ENCODE peak calls at places on chromosomes 6 and 20, in seven cellular contexts. N, J, U, Q, T, F and Y are unnamed samples.

GRCh38 chr20:46962452-46963195 is 68.0 kb downstream of the EYA2 start:
- DNase-seq in T (no peak), N (no peak), F (no peak), Q (no peak), U (no peak), J (no peak), Y (no peak)

GRCh38 chr6:145898376-145898775 is 65.8 kb downstream of the SHPRH start:
- DNase-seq in U (no peak), N (no peak), T (no peak), J (no peak), Q (no peak), F (no peak), Y (no peak)

GRCh38 chr20:21322921-21323321 is 19.8 kb downstream of the XRN2 start:
- DNase-seq in T (no peak), U (no peak), Q (no peak), J (no peak), F (no peak), N (no peak), Y (no peak)

GRCh38 chr20:21136015-21136732 is 10.3 kb downstream of the KIZ start:
- DNase-seq in T (no peak), U (no peak), N (no peak), Q (no peak), J (no peak), F (no peak), Y (no peak)

GRCh38 chr6:6960571-6961251 is 147.1 kb upstream of the RREB1 start:
- DNase-seq in U (no peak), J (no peak), F (no peak), N (no peak), T (no peak), Q (no peak), Y (no peak)

GRCh38 chr6:161536141-161536735 is 262.4 kb upstream of the AGPAT4 start:
- DNase-seq in T (no peak), N (no peak), J (peak; percentile 9), U (no peak), Q (no peak), F (no peak), Y (no peak)

GRCh38 chr6:107421696-107422256 is 37.6 kb downstream of the PDSS2 start:
- DNase-seq in F (no peak), Q (no peak), T (no peak), J (no peak), U (no peak), N (no peak), Y (no peak)

GRCh38 chr6:156589281-156589680 is 187.9 kb upstream of the ARID1B start:
- DNase-seq in T (no peak), N (no peak), Q (no peak), U (no peak), J (no peak), F (no peak), Y (peak; percentile 82)

GRCh38 chr6:154996841-154997311 is 1.8 kb downstream of the TIAM2 start:
- DNase-seq in F (no peak), T (no peak), U (no peak), N (peak; percentile 63), Q (no peak), J (peak; percentile 47), Y (no peak)

GRCh38 chr6:154993026-154993425 is 2.1 kb upstream of the TIAM2 start:
- DNase-seq in N (no peak), F (no peak), Q (no peak), T (no peak), J (no peak), U (no peak), Y (no peak)

GRCh38 chr6:154994881-154995240 is 254 bp upstream of the TIAM2 start:
- DNase-seq in T (no peak), U (no peak), J (no peak), Q (no peak), F (no peak), N (no peak), Y (no peak)

GRCh38 chr6:154993710-154994109 is 1.4 kb upstream of the TIAM2 start:
- DNase-seq in F (no peak), U (no peak), Q (no peak), N (no peak), J (no peak), T (no peak), Y (no peak)

GRCh38 chr6:154995241-154996162 is at the start of gene TIAM2:
- DNase-seq in F (no peak), Q (no peak), J (peak; percentile 87), N (peak; percentile 32), U (no peak), T (no peak), Y (peak; percentile 61)
- H3K27me3 ChIP-seq in F (peaks cover 30% of the 10 kb centered on the region), Q (no peaks in the 10 kb centered on the region), J (peaks cover 26% of the 10 kb centered on the region), N (no peaks in the 10 kb centered on the region), U (no peaks in the 10 kb centered on the region), T (no peaks in the 10 kb centered on the region), Y (no peaks in the 10 kb centered on the region)

GRCh38 chr20:38130687-38131587 is 34.1 kb downstream of the TGM2 start:
- DNase-seq in Q (no peak), T (no peak), U (no peak), F (peak; percentile 36), J (no peak), N (no peak), Y (no peak)
- H3K27me3 ChIP-seq in Q (no peaks in the 10 kb centered on the region), T (no peaks in the 10 kb centered on the region), U (no peaks in the 10 kb centered on the region), F (no peaks in the 10 kb centered on the region), J (no peaks in the 10 kb centered on the region), N (no peaks in the 10 kb centered on the region), Y (no peaks in the 10 kb centered on the region)

DNA sequence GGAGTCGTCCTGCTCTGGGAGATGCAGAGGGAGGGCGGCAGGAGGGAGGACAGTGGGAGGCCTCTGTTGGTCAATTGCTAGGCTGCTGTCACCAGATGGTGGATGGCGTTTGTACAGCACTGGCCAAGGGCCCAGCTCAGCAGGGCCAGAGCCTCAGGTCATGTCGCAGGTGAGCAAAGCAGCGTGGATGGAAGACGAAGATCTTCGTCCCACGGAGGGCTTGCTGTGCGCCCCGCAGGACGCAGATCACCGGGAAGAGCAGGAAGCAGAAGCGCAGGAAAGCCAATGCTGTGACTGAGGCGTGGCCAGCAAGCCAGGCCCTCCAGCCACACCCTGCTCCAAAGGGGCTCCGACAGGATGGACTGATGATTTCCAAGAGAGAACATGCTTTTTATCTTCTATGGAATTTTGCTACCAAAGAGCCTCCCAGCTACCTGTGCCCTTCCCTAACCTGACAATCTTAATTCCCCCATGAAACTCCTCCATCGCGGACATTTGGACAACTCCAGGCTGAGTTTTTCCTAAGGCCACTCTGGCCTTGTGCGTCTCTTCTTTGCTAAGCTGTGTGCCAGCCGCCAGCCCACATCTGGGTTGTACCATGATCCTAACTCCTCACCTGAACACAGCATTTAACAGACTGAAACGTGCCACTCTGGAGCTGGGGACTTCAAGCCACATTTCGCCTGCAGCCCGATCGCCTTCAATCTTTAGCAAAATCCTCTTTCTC is 3.5 kb upstream of the SLCO4A1 start:
- DNase-seq in T (no peak), U (no peak), F (no peak), N (no peak), J (no peak), Q (no peak), Y (no peak)
- H3K27me3 ChIP-seq in T (no peaks in the 10 kb centered on the region), U (no peaks in the 10 kb centered on the region), F (peaks cover 47% of the 10 kb centered on the region), N (no peaks in the 10 kb centered on the region), J (peaks cover 78% of the 10 kb centered on the region), Q (no peaks in the 10 kb centered on the region), Y (peaks cover 31% of the 10 kb centered on the region)

GRCh38 chr6:166307981-166308768 is at the start of gene PRR18:
- DNase-seq in Q (no peak), F (no peak), J (peak; percentile 55), N (peak; percentile 32), U (no peak), T (peak; percentile 83), Y (peak; percentile 36)

GRCh38 chr6:166304106-166304505 is 4.1 kb downstream of the PRR18 start:
- DNase-seq in Q (no peak), J (no peak), U (no peak), T (no peak), F (no peak), N (no peak), Y (no peak)

GRCh38 chr6:166307082-166307980 is 861 bp downstream of the PRR18 start:
- DNase-seq in T (no peak), Q (no peak), F (no peak), U (no peak), N (peak; percentile 30), J (peak; percentile 80), Y (peak; percentile 29)

GRCh38 chr6:166306378-166307081 is 1.7 kb downstream of the PRR18 start:
- DNase-seq in Q (no peak), U (no peak), J (no peak), N (no peak), T (no peak), F (no peak), Y (no peak)

GRCh38 chr6:166305562-166306117 is 2.6 kb downstream of the PRR18 start:
- DNase-seq in J (no peak), N (peak; percentile 15), F (no peak), U (no peak), Q (no peak), T (no peak), Y (no peak)
- H3K27me3 ChIP-seq in J (peaks cover 74% of the 10 kb centered on the region), N (peaks cover 4% of the 10 kb centered on the region), F (peaks cover 54% of the 10 kb centered on the region), U (peaks cover 19% of the 10 kb centered on the region), Q (peaks cover 22% of the 10 kb centered on the region), T (peaks cover 28% of the 10 kb centered on the region), Y (peaks cover 62% of the 10 kb centered on the region)

GRCh38 chr6:151495380-151495779 is 1.6 kb downstream of the CCDC170 start:
- DNase-seq in Q (no peak), U (no peak), N (no peak), T (no peak), F (no peak), J (no peak), Y (no peak)

GRCh38 chr6:151490996-151491395 is 2.8 kb upstream of the CCDC170 start:
- DNase-seq in F (no peak), N (no peak), T (no peak), J (no peak), Q (no peak), U (no peak), Y (no peak)

GRCh38 chr6:151494235-151494950 is 576 bp downstream of the CCDC170 start:
- DNase-seq in F (peak; percentile 77), Q (no peak), T (no peak), U (peak; percentile 7), J (peak; percentile 61), N (peak; percentile 43), Y (peak; percentile 67)

GRCh38 chr6:151497935-151498726 is 4.3 kb downstream of the CCDC170 start:
- DNase-seq in U (no peak), J (no peak), F (no peak), T (no peak), N (peak; percentile 55), Q (no peak), Y (peak; percentile 70)

GRCh38 chr6:151493495-151494234 is at the start of gene CCDC170:
- DNase-seq in Q (no peak), J (peak; percentile 73), T (no peak), F (peak; percentile 83), N (no peak), U (no peak), Y (peak; percentile 55)
- H3K27me3 ChIP-seq in Q (peaks cover 5% of the 10 kb centered on the region), J (peaks cover 59% of the 10 kb centered on the region), T (no peaks in the 10 kb centered on the region), F (peaks cover 10% of the 10 kb centered on the region), N (peaks cover 2% of the 10 kb centered on the region), U (peaks cover 17% of the 10 kb centered on the region), Y (no peaks in the 10 kb centered on the region)